ENCODE peak calls at places on chromosomes 3 and 15, in nine cellular contexts. D is stimulated activated CD4-positive, alpha-beta T cell treated with anti-CD3 and anti-CD28 coated beads, Interleukin-12 subunit alpha, Interleukin-12 subunit beta, amount 100 ng/mL, for 48 hours; F is kidney tubule cell; U is nucleus accumbens; J is astrocyte of the spinal cord; I is cardiac fibroblast; L is right cardiac atrium; Q is RWPE1; Y is RCC 7860. R is an unnamed sample.
A peak's percentile ranks its signal among the peaks of the same experiment; 100 is the strongest.

GRCh38 chr3:82265747-82266146 is 504.3 kb upstream of the GBE1 start:
- DNase-seq in Q (no peak), Y (no peak), L (no peak), F (no peak), U (no peak), D (no peak), I (no peak), J (no peak), R (no peak)

GRCh38 chr15:72353266-72353665 is 22.5 kb downstream of the HEXA start:
- DNase-seq in I (no peak), J (peak; percentile 5), L (no peak), Q (peak; percentile 42), U (no peak), Y (no peak), D (no peak), F (no peak), R (no peak)

GRCh38 chr15:78811124-78811824 is at the start of gene ADAMTS7:
- DNase-seq in F (peak; percentile 68), U (peak; percentile 72), L (peak; percentile 83), J (peak; percentile 65), Y (no peak), Q (peak; percentile 93), I (peak; percentile 71), D (peak; percentile 20), R (no peak)

GRCh38 chr3:38966956-38967795 is 84.6 kb downstream of the SCN11A start:
- DNase-seq in Q (no peak), D (no peak), F (peak; percentile 29), Y (no peak), L (no peak), J (no peak), I (no peak), U (no peak), R (no peak)

GRCh38 chr3:129277829-129278271 is 820 bp upstream of the HMCES start:
- DNase-seq in U (no peak), Y (no peak), F (no peak), Q (no peak), J (peak; percentile 14), D (no peak), I (peak; percentile 67), L (no peak), R (no peak)

GRCh38 chr3:161016417-161017313 is 88.5 kb downstream of the B3GALNT1 start:
- DNase-seq in Y (no peak), D (no peak), U (no peak), Q (no peak), I (peak; percentile 36), F (no peak), L (no peak), J (no peak), R (no peak)

GRCh38 chr3:29757054-29757777 is 476.3 kb downstream of the RBMS3 start:
- DNase-seq in D (no peak), L (no peak), Y (peak; percentile 60), J (peak; percentile 43), I (peak; percentile 76), Q (peak; percentile 25), U (no peak), F (peak; percentile 92), R (no peak)

GRCh38 chr3:196214783-196215441 is 1.4 kb upstream of the SLC51A start:
- DNase-seq in Y (no peak), L (no peak), F (no peak), Q (no peak), U (no peak), J (no peak), D (no peak), I (no peak), R (no peak)

GRCh38 chr15:73631915-73632669 is 1.1 kb downstream of the NPTN start:
- DNase-seq in D (no peak), U (no peak), J (peak; percentile 53), Q (peak; percentile 60), Y (no peak), L (peak; percentile 23), I (peak; percentile 59), F (peak; percentile 44), R (no peak)

GRCh38 chr15:40927497-40928346 is 1.4 kb upstream of the DLL4 start:
- DNase-seq in D (no peak), J (no peak), Q (no peak), U (no peak), Y (no peak), F (no peak), I (no peak), L (no peak), R (no peak)

GRCh38 chr3:170502297-170502696 is 83.6 kb downstream of the SLC7A14 start:
- DNase-seq in U (no peak), J (no peak), F (no peak), I (no peak), D (no peak), L (peak; percentile 41), Y (no peak), Q (peak; percentile 26), R (no peak)

GRCh38 chr3:52705438-52705687 is 228 bp downstream of the GLT8D1 start:
- DNase-seq in L (no peak), F (no peak), Y (no peak), J (no peak), I (no peak), Q (no peak), U (no peak), D (no peak), R (no peak)

GRCh38 chr15:60605879-60606304 is 127.0 kb upstream of the ICE2 start:
- DNase-seq in Y (no peak), I (peak; percentile 82), L (no peak), J (peak; percentile 68), Q (no peak), U (no peak), F (no peak), D (no peak), R (no peak)

GRCh38 chr3:24829632-24830229 is 335.1 kb upstream of the THRB start:
- DNase-seq in D (no peak), Q (no peak), F (peak; percentile 37), Y (no peak), L (peak; percentile 16), U (no peak), I (no peak), J (peak; percentile 9), R (no peak)

GRCh38 chr3:24137958-24138875 is 193.1 kb downstream of the NR1D2 start:
- DNase-seq in J (no peak), Q (peak; percentile 17), F (peak; percentile 68), Y (no peak), I (no peak), D (no peak), L (no peak), U (no peak), R (no peak)

GRCh38 chr3:136869282-136869681 is 7.3 kb downstream of the NCK1 start:
- DNase-seq in Y (no peak), F (no peak), L (no peak), I (no peak), J (no peak), Q (no peak), U (no peak), D (no peak), R (no peak)

GRCh38 chr3:73745429-73746247 is 120.9 kb upstream of the PDZRN3 start:
- DNase-seq in J (no peak), L (no peak), I (peak; percentile 48), F (peak; percentile 22), U (no peak), Y (no peak), D (no peak), Q (no peak), R (no peak)

GRCh38 chr3:33229947-33230346 is 11.3 kb upstream of the SUSD5 start:
- DNase-seq in Q (no peak), D (no peak), Y (no peak), I (no peak), U (no peak), F (no peak), J (no peak), L (no peak), R (no peak)

GRCh38 chr3:106844638-106845037 is 532.6 kb upstream of the CCDC54 start:
- DNase-seq in D (no peak), U (no peak), L (no peak), Y (no peak), I (no peak), F (no peak), J (no peak), Q (no peak), R (no peak)

GRCh38 chr15:64454282-64454681 is 6.1 kb upstream of the ZNF609 start:
- DNase-seq in J (no peak), D (no peak), Y (no peak), I (no peak), U (no peak), F (no peak), Q (no peak), L (no peak), R (no peak)

GRCh38 chr3:142118911-142119310 is 30.4 kb downstream of the TFDP2 start:
- DNase-seq in U (no peak), F (no peak), Y (no peak), L (no peak), Q (no peak), D (no peak), I (no peak), J (no peak), R (no peak)

GRCh38 chr15:76991741-76992645 is 2.9 kb upstream of the PSTPIP1 start:
- DNase-seq in L (no peak), F (no peak), J (no peak), I (no peak), D (no peak), U (no peak), Y (no peak), Q (no peak), R (no peak)

GRCh38 chr15:71443538-71443937 is 328.3 kb downstream of the THSD4 start:
- DNase-seq in U (no peak), Y (no peak), D (peak; percentile 49), F (peak; percentile 44), J (peak; percentile 53), I (peak; percentile 70), Q (peak; percentile 25), L (peak; percentile 59), R (peak; percentile 31)

GRCh38 chr3:48852151-48852550 is 4.5 kb upstream of the PRKAR2A start:
- DNase-seq in D (no peak), F (no peak), Q (no peak), J (no peak), Y (no peak), I (no peak), L (no peak), U (no peak), R (no peak)

GRCh38 chr3:178291555-178291954 is 244.7 kb upstream of the KCNMB2 start:
- DNase-seq in Q (no peak), Y (no peak), I (no peak), L (no peak), J (no peak), F (no peak), D (no peak), U (no peak), R (no peak)

GRCh38 chr3:143311096-143311495 is 191.5 kb downstream of the CHST2 start:
- DNase-seq in Q (no peak), I (no peak), Y (no peak), D (no peak), U (no peak), L (no peak), J (no peak), F (no peak), R (no peak)

GRCh38 chr15:28955160-28955502 is 69.4 kb downstream of the APBA2 start:
- DNase-seq in D (no peak), U (no peak), F (peak; percentile 46), Q (no peak), J (peak; percentile 86), Y (no peak), I (peak; percentile 42), L (no peak), R (peak; percentile 59)

GRCh38 chr15:98787936-98788757 is 139.8 kb downstream of the IGF1R start:
- DNase-seq in U (no peak), Q (no peak), L (no peak), I (peak; percentile 32), D (no peak), F (peak; percentile 45), J (no peak), Y (no peak), R (no peak)

GRCh38 chr3:56908004-56908403 is 106.3 kb upstream of the ARHGEF3 start:
- DNase-seq in J (no peak), I (no peak), D (no peak), L (no peak), Q (no peak), U (no peak), Y (no peak), F (no peak), R (no peak)

R was measured in KG1.